ENCODE peak calls at places on chromosomes 16 and 17, in eight cellular contexts. One of them, this sample, is unnamed.

GRCh38 chr17:72516772-72517399 is 396.1 kb downstream of the SOX9 start:
- DNase-seq in fibroblast of lung: peak; percentile 63
- DNase-seq in type B pancreatic cell: no peak
- DNase-seq in naive thymus-derived CD8-positive, alpha-beta T cell: no peak
- DNase-seq in AG09309: no peak
- DNase-seq in T-helper 9 cell: no peak
- DNase-seq in thoracic aorta: no peak
- DNase-seq in hepatocyte: peak; percentile 46
- DNase-seq in this sample: no peak

GRCh38 chr16:12170103-12171025 is 193.8 kb downstream of the SNX29 start:
- DNase-seq in AG09309: no peak
- DNase-seq in thoracic aorta: no peak
- DNase-seq in T-helper 9 cell: no peak
- DNase-seq in hepatocyte: peak; percentile 24
- DNase-seq in fibroblast of lung: peak; percentile 56
- DNase-seq in type B pancreatic cell: no peak
- DNase-seq in naive thymus-derived CD8-positive, alpha-beta T cell: no peak
- DNase-seq in this sample: no peak

GRCh38 chr17:29615048-29615385 is 7.7 kb downstream of the CORO6 start:
- DNase-seq in fibroblast of lung: no peak
- DNase-seq in thoracic aorta: no peak
- DNase-seq in type B pancreatic cell: no peak
- DNase-seq in AG09309: no peak
- DNase-seq in T-helper 9 cell: peak; percentile 56
- DNase-seq in naive thymus-derived CD8-positive, alpha-beta T cell: peak; percentile 64
- DNase-seq in hepatocyte: no peak
- DNase-seq in this sample: no peak

GRCh38 chr17:77248216-77249054 is 107.7 kb downstream of the SEC14L1 start:
- DNase-seq in thoracic aorta: no peak
- DNase-seq in T-helper 9 cell: no peak
- DNase-seq in AG09309: no peak
- DNase-seq in fibroblast of lung: no peak
- DNase-seq in hepatocyte: no peak
- DNase-seq in type B pancreatic cell: no peak
- DNase-seq in naive thymus-derived CD8-positive, alpha-beta T cell: no peak
- DNase-seq in this sample: no peak

GRCh38 chr16:67271446-67271845 is 7.9 kb upstream of the PLEKHG4 start:
- DNase-seq in hepatocyte: no peak
- DNase-seq in AG09309: no peak
- DNase-seq in thoracic aorta: no peak
- DNase-seq in type B pancreatic cell: no peak
- DNase-seq in T-helper 9 cell: no peak
- DNase-seq in fibroblast of lung: no peak
- DNase-seq in naive thymus-derived CD8-positive, alpha-beta T cell: no peak
- DNase-seq in this sample: no peak

GRCh38 chr16:50166511-50167500 is 13.7 kb downstream of the TENT4B start:
- DNase-seq in T-helper 9 cell: no peak
- DNase-seq in type B pancreatic cell: no peak
- DNase-seq in fibroblast of lung: peak; percentile 35
- DNase-seq in hepatocyte: no peak
- DNase-seq in AG09309: no peak
- DNase-seq in thoracic aorta: no peak
- DNase-seq in naive thymus-derived CD8-positive, alpha-beta T cell: no peak
- DNase-seq in this sample: no peak

GRCh38 chr16:4015275-4015990 is 100.8 kb downstream of the ADCY9 start:
- DNase-seq in AG09309: no peak
- DNase-seq in fibroblast of lung: peak; percentile 49
- DNase-seq in thoracic aorta: no peak
- DNase-seq in T-helper 9 cell: no peak
- DNase-seq in hepatocyte: peak; percentile 80
- DNase-seq in naive thymus-derived CD8-positive, alpha-beta T cell: no peak
- DNase-seq in type B pancreatic cell: no peak
- DNase-seq in this sample: no peak

GRCh38 chr16:49528035-49528434 is 154.4 kb downstream of the C16orf78 start:
- DNase-seq in T-helper 9 cell: no peak
- DNase-seq in hepatocyte: peak; percentile 16
- DNase-seq in type B pancreatic cell: no peak
- DNase-seq in thoracic aorta: no peak
- DNase-seq in AG09309: no peak
- DNase-seq in naive thymus-derived CD8-positive, alpha-beta T cell: no peak
- DNase-seq in fibroblast of lung: peak; percentile 65
- DNase-seq in this sample: no peak

GRCh38 chr16:67847064-67847861 is at the start of gene CENPT:
- DNase-seq in hepatocyte: peak; percentile 87
- DNase-seq in naive thymus-derived CD8-positive, alpha-beta T cell: no peak
- DNase-seq in thoracic aorta: no peak
- DNase-seq in T-helper 9 cell: no peak
- DNase-seq in fibroblast of lung: peak; percentile 87
- DNase-seq in AG09309: no peak
- DNase-seq in type B pancreatic cell: peak; percentile 73
- DNase-seq in this sample: no peak

GRCh38 chr16:58499615-58500328 is at the start of gene NDRG4:
- DNase-seq in AG09309: peak; percentile 14
- DNase-seq in T-helper 9 cell: no peak
- DNase-seq in hepatocyte: peak; percentile 79
- DNase-seq in type B pancreatic cell: no peak
- DNase-seq in fibroblast of lung: peak; percentile 93
- DNase-seq in naive thymus-derived CD8-positive, alpha-beta T cell: peak; percentile 63
- DNase-seq in thoracic aorta: no peak
- DNase-seq in this sample: peak; percentile 55

This sample was measured in non-pigmented ciliary epithelial cell.